ENCODE peak calls at places on chromosomes 2 and 18, in eight cellular contexts. X is cardiac muscle cell; K is WERI-Rb-1; W is CD8-positive, alpha-beta T cell; N is right lobe of liver; T is naive thymus-derived CD4-positive, alpha-beta T cell; F is mucosa of descending colon; U is A549. V is an unnamed sample. For H3K9me3, the result is how much of the 10 kb centered on the place peaks cover.

GRCh38 chr2:241052677-241053360 is 49.3 kb downstream of the MTERF4 start:
- DNase-seq in X (no peak), W (no peak), F (peak), K (peak), N (no peak), T (no peak), U (no peak), V (peak)

GRCh38 chr2:230888824-230889400 is 24.2 kb downstream of the ITM2C start:
- DNase-seq in T (no peak), U (no peak), W (no peak), N (no peak), X (no peak), F (no peak), K (no peak), V (no peak)

GRCh38 chr2:134199123-134199522 is 54.7 kb upstream of the MGAT5 start:
- DNase-seq in F (no peak), U (no peak), X (no peak), W (no peak), T (no peak), N (no peak), K (no peak), V (no peak)

GRCh38 chr2:65366595-65367125 is 65.7 kb downstream of the SPRED2 start:
- DNase-seq in N (no peak), U (peak), W (no peak), T (no peak), F (no peak), X (no peak), K (no peak), V (no peak)

GRCh38 chr2:119823734-119824334 is 64.1 kb downstream of the PTPN4 start:
- DNase-seq in U (peak), K (peak), N (no peak), X (peak), W (no peak), T (peak), F (no peak), V (no peak)

GRCh38 chr18:74836296-74837139 is 238.8 kb downstream of the ZNF407 start:
- DNase-seq in U (no peak), X (peak), W (no peak), N (no peak), K (no peak), T (no peak), F (no peak), V (no peak)

GRCh38 chr2:16197504-16198147 is 257.3 kb downstream of the MYCN start:
- DNase-seq in T (no peak), X (no peak), F (no peak), U (no peak), K (no peak), W (no peak), N (no peak), V (no peak)

GRCh38 chr2:25276569-25277465 is 64.9 kb downstream of the DNMT3A start:
- DNase-seq in U (peak), F (peak), N (peak), T (peak), K (no peak), W (peak), X (peak), V (peak)

GRCh38 chr2:224357098-224357901 is 44.6 kb downstream of the FAM124B start:
- DNase-seq in K (peak), W (peak), N (no peak), U (peak), T (peak), F (no peak), X (peak), V (no peak)

GRCh38 chr2:168494190-168494711 is 38.2 kb downstream of the CERS6 start:
- DNase-seq in U (peak), N (no peak), K (no peak), F (no peak), X (no peak), T (no peak), W (no peak), V (no peak)

GRCh38 chr2:11761259-11761658 is 14.8 kb downstream of the LPIN1 start:
- DNase-seq in W (no peak), U (no peak), N (no peak), T (no peak), F (no peak), X (no peak), K (no peak), V (no peak)

GRCh38 chr2:43934567-43934966 is 61.2 kb downstream of the LRPPRC start:
- DNase-seq in F (no peak), K (no peak), U (no peak), W (no peak), N (no peak), X (no peak), T (no peak), V (no peak)

GRCh38 chr2:203412555-203413331 is 84.5 kb downstream of the ABI2 start:
- DNase-seq in K (no peak), N (no peak), U (no peak), W (no peak), X (no peak), F (no peak), T (no peak), V (peak)

GRCh38 chr2:195202163-195202845 is 454.7 kb upstream of the SLC39A10 start:
- DNase-seq in U (no peak), T (no peak), W (no peak), F (no peak), X (no peak), K (no peak), N (no peak), V (no peak)

GRCh38 chr2:108965540-108966299 is 23.3 kb downstream of the EDAR start:
- DNase-seq in N (no peak), T (peak), F (no peak), X (no peak), K (no peak), U (no peak), W (peak), V (no peak)

GRCh38 chr18:74478876-74479275 is 17.3 kb upstream of the CNDP2 start:
- DNase-seq in N (no peak), K (no peak), X (no peak), T (no peak), W (no peak), F (no peak), U (no peak), V (no peak)

GRCh38 chr2:18750662-18751554 is 161.5 kb upstream of the NT5C1B start:
- DNase-seq in T (no peak), X (no peak), U (no peak), F (no peak), W (no peak), N (no peak), K (no peak), V (no peak)

GRCh38 chr2:184556639-184557038 is 41.7 kb upstream of the ZNF804A start:
- DNase-seq in N (no peak), U (no peak), K (no peak), T (no peak), X (no peak), F (no peak), W (no peak), V (no peak)

GRCh38 chr2:37721219-37721600 is 49.8 kb upstream of the CDC42EP3 start:
- DNase-seq in W (no peak), K (no peak), F (no peak), U (no peak), N (no peak), T (no peak), X (no peak), V (no peak)

GRCh38 chr2:240235149-240235803 is 94.8 kb upstream of the OTOS start:
- DNase-seq in K (peak), N (peak), U (no peak), T (no peak), F (peak), X (no peak), W (no peak), V (peak)

GRCh38 chr18:25348361-25349130 is 3.4 kb downstream of the ZNF521 start:
- DNase-seq in X (no peak), N (no peak), K (no peak), U (no peak), T (no peak), W (no peak), F (no peak), V (no peak)

GRCh38 chr18:8912348-8913057 is 190.0 kb upstream of the NDUFV2 start:
- DNase-seq in X (peak), T (no peak), W (no peak), F (peak), U (no peak), N (no peak), K (no peak), V (no peak)

GRCh38 chr18:8908792-8909510 is 193.5 kb upstream of the NDUFV2 start:
- DNase-seq in T (no peak), W (no peak), F (no peak), X (no peak), K (no peak), U (no peak), N (no peak), V (no peak)

GRCh38 chr18:8911408-8912340 is 190.8 kb upstream of the NDUFV2 start:
- DNase-seq in N (no peak), U (no peak), F (no peak), W (no peak), K (no peak), T (no peak), X (no peak), V (no peak)

GRCh38 chr18:8910186-8910585 is 192.3 kb upstream of the NDUFV2 start:
- DNase-seq in K (no peak), T (no peak), X (no peak), U (no peak), N (no peak), W (no peak), F (no peak), V (no peak)

DNA sequence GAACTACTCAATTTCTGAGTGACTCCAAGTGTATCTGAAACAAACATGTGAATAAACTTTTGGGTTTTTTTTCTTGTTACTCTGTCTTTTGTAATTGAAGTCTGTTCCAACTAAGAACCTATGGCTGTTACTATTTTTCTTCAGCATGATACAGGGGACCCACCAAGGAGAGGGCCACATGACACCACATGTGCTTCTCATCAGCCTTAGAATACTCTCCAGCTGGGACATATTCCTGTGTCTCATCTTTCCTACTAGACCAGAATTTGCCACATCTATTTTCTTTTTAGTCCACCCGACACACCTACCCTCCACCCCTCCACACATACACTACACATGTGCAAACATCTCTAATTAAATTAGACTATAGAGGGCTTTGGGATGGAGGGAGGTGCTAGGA is 191.7 kb upstream of the NDUFV2 start:
- DNase-seq in T (no peak), W (no peak), F (no peak), X (no peak), N (no peak), K (no peak), U (no peak), V (no peak)
- H3K9me3 ChIP-seq in T (under half), W (under half), F (under half), X (under half), N (under half), K (under half), U (under half), V (under half)

GRCh38 chr2:103276869-103277268 is 515.0 kb downstream of the TMEM182 start:
- DNase-seq in K (no peak), F (no peak), T (no peak), U (no peak), X (no peak), N (no peak), W (no peak), V (no peak)
- H3K9me3 ChIP-seq in K (under half), F (under half), T (under half), U (under half), X (under half), N (under half), W (under half), V (under half)

GRCh38 chr2:86498468-86499260 is 57.5 kb downstream of the KDM3A start:
- DNase-seq in T (no peak), N (no peak), X (no peak), K (no peak), F (no peak), U (no peak), W (no peak), V (no peak)

GRCh38 chr2:86500325-86500724 is 59.2 kb downstream of the KDM3A start:
- DNase-seq in N (no peak), W (no peak), U (no peak), K (no peak), X (no peak), T (no peak), F (no peak), V (no peak)

DNA sequence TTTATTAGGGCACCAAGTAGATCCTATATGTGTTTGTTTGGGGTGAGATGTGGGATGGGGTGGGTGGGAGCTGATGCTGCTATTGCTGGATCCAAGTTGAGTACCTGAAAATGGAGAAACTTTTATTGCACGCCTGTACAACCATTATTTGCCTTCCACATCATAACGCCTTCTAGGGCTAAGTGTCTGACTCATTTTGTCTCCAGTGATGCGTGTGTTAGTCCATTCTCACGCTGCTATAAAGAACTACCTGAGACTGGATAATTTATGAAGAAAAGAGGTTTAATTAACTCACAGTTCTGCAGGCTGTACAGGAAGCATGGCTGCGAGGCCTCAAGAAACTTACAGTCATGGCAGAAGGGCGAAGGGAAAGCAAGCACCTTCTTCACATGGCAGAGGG is 58.2 kb downstream of the KDM3A start:
- DNase-seq in K (no peak), T (no peak), W (no peak), U (no peak), N (no peak), F (no peak), X (no peak), V (no peak)
- H3K9me3 ChIP-seq in K (under half), T (under half), W (under half), U (under half), N (under half), F (under half), X (under half), V (under half)

GRCh38 chr2:83650156-83650555 is 808.9 kb downstream of the SUCLG1 start:
- DNase-seq in T (no peak), U (no peak), F (no peak), W (no peak), X (no peak), N (no peak), K (no peak), V (no peak)

DNA sequence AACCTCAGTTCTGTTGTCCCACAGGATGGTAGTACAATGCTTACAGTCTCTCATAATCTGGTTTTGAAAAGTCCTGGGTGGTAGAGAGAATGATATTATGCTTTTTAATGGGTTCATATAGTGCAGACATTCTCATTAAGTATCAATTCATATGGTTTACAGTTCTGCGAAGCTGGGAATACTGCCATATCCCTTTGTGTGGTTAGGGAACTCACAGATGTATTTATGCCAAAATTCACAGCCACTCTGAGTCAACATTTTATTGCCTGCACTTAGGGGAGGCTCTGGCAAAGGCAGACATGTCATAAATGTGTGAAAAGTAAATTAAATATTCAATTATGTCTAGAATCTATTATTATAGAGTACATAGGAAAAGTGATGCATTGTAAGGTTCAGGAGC is 808.2 kb downstream of the SUCLG1 start:
- DNase-seq in U (no peak), K (no peak), T (no peak), W (no peak), F (no peak), N (no peak), X (no peak), V (no peak)
- H3K9me3 ChIP-seq in U (under half), K (under half), T (under half), W (under half), F (under half), N (under half), X (under half), V (under half)

GRCh38 chr2:210432633-210433032 is 43.9 kb downstream of the LANCL1 start:
- DNase-seq in K (no peak), X (peak), W (no peak), U (no peak), T (no peak), N (no peak), F (no peak), V (no peak)

GRCh38 chr2:210429403-210430137 is 47.0 kb downstream of the LANCL1 start:
- DNase-seq in N (no peak), F (no peak), U (no peak), X (no peak), K (no peak), W (no peak), T (no peak), V (no peak)

GRCh38 chr2:210428415-210429179 is 48.0 kb downstream of the LANCL1 start:
- DNase-seq in U (no peak), W (no peak), N (no peak), F (no peak), T (no peak), X (no peak), K (no peak), V (no peak)
- H3K9me3 ChIP-seq in U (under half), W (under half), N (under half), F (under half), T (under half), X (under half), K (under half), V (under half)

GRCh38 chr2:39362595-39362994 is 74.5 kb downstream of the MAP4K3 start:
- DNase-seq in F (no peak), U (no peak), N (no peak), T (no peak), W (no peak), X (no peak), K (no peak), V (no peak)
- H3K9me3 ChIP-seq in F (under half), U (half or more), N (under half), T (under half), W (under half), X (under half), K (under half), V (under half)

GRCh38 chr18:50729986-50730385 is 89.8 kb downstream of the MRO start:
- DNase-seq in T (no peak), U (no peak), X (no peak), K (peak), N (no peak), W (no peak), F (no peak), V (no peak)

GRCh38 chr18:50729326-50729725 is 90.5 kb downstream of the MRO start:
- DNase-seq in F (no peak), U (no peak), K (no peak), W (no peak), N (no peak), T (no peak), X (no peak), V (no peak)

GRCh38 chr18:50727721-50728470 is 91.9 kb downstream of the MRO start:
- DNase-seq in X (no peak), W (no peak), T (no peak), U (no peak), N (no peak), K (no peak), F (no peak), V (no peak)

GRCh38 chr18:50724631-50725235 is 95.1 kb downstream of the MRO start:
- DNase-seq in W (no peak), T (no peak), K (no peak), N (no peak), F (no peak), U (no peak), X (no peak), V (no peak)

DNA sequence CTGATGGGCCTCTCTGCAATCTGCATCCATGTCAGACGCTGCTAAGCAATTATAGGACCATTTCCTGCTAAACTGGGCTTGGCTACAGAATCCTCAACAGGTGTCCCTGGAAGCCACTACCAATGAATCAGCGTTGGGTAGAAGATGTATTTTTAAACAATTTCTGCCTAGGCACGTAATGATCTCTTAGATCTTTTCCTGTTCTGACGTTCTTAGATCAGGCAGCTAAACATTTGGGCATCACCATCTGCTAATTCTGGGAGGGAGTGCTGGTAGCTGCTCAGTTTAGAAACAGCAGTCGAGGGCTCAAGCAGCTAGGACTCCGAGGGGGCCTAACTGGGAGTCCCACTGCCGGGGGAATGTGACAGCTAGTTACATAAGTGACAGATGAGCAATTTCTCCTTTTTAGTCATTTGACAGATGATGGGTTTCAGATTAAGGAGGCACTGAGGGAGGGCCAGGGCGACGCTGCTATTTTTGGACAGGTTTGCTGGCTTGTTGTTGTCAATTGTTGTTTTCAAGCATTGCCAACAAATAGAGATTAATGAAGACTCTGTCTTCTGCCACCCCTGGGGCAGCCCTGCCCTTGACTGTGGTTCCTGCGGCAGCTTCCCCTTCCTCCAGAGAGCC is 92.7 kb downstream of the MRO start:
- DNase-seq in X (no peak), K (no peak), T (no peak), W (no peak), N (no peak), U (no peak), F (no peak), V (no peak)
- H3K9me3 ChIP-seq in X (under half), K (under half), T (under half), W (under half), N (under half), U (under half), F (under half), V (under half)

DNA sequence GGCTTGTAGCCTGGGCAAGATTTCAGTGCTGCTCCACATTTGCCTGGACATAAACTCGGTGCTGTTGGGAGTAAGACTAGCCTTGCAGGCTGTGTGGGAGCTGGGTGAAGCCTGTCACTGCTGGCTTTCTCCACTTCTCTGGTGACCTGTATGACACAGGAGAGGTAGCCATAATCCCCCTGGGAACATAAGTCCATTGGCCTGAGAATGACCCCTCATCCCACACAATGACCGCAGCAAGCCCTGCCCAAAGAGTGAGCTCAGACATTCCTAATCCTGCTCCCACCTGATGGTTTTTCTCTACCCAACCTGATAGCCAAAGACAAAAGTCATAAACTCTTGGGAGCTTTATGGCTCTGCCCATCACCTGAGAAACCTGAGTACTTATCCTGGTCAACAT is 834.5 kb upstream of the DDX18 start:
- DNase-seq in T (no peak), N (no peak), F (no peak), W (no peak), X (no peak), K (no peak), U (no peak), V (no peak)
- H3K9me3 ChIP-seq in T (under half), N (under half), F (under half), W (under half), X (under half), K (under half), U (under half), V (under half)

V was measured in gastrocnemius medialis.